ENCODE peak calls at places on chromosomes 3 and 15, in six cellular contexts. J, H, M, X, A and Q are unnamed samples.

GRCh38 chr3:174342941-174343431 is 516.1 kb upstream of the NAALADL2 start:
- DNase-seq in X (no peak), M (no peak), J (no peak), H (no peak), A (peak; percentile 53), Q (no peak)

GRCh38 chr15:89067751-89068150 is 20.5 kb upstream of the ABHD2 start:
- DNase-seq in H (no peak), A (no peak), J (no peak), M (no peak), X (no peak), Q (no peak)

GRCh38 chr3:190081387-190081786 is 39.3 kb downstream of the P3H2 start:
- DNase-seq in A (no peak), J (no peak), H (no peak), M (no peak), X (no peak), Q (no peak)

GRCh38 chr15:101310163-101310480 is 15.1 kb upstream of the SNRPA1 start:
- DNase-seq in M (no peak), J (no peak), A (no peak), X (no peak), H (no peak), Q (no peak)

GRCh38 chr3:195101927-195102608 is 168.9 kb downstream of the XXYLT1 start:
- DNase-seq in A (no peak), H (no peak), X (no peak), J (no peak), M (no peak), Q (no peak)

GRCh38 chr3:10251006-10251405 is 2.7 kb downstream of the TATDN2 start:
- DNase-seq in H (no peak), A (no peak), J (no peak), X (no peak), M (no peak), Q (no peak)

GRCh38 chr3:11820540-11821041 is 26.1 kb downstream of the TAMM41 start:
- DNase-seq in A (peak; percentile 40), H (no peak), J (no peak), X (no peak), M (no peak), Q (no peak)

GRCh38 chr15:39459538-39459937 is 121.3 kb upstream of the THBS1 start:
- DNase-seq in M (no peak), J (no peak), A (no peak), H (no peak), X (no peak), Q (no peak)

GRCh38 chr15:74531144-74531811 is 9.7 kb upstream of the ARID3B start:
- DNase-seq in X (no peak), A (peak; percentile 19), J (no peak), M (no peak), H (no peak), Q (peak; percentile 71)

GRCh38 chr3:172707967-172708366 is 2.9 kb downstream of the NCEH1 start:
- DNase-seq in H (no peak), A (peak; percentile 67), J (no peak), X (no peak), M (peak; percentile 18), Q (no peak)

GRCh38 chr3:77042892-77043291 is 3.0 kb downstream of the ROBO2 start:
- DNase-seq in X (no peak), A (peak; percentile 73), M (no peak), J (no peak), H (no peak), Q (no peak)

GRCh38 chr3:56094170-56094569 is 374.1 kb downstream of the ERC2 start:
- DNase-seq in M (no peak), X (no peak), J (no peak), A (no peak), H (no peak), Q (no peak)

GRCh38 chr15:93189562-93189961 is 100.6 kb upstream of the RGMA start:
- DNase-seq in X (no peak), H (no peak), M (no peak), J (no peak), A (no peak), Q (no peak)